ENCODE peak calls at places on chromosomes 7 and 10, in eight cellular contexts. L is C1 segment of cervical spinal cord, U is heart right ventricle, X is HT1080, K is GM12891, R is amniotic epithelial cell, D is stromal cell of bone marrow, I is H7. Z is an unnamed sample.

GRCh38 chr10:131750973-131751826 is 149.6 kb upstream of the PPP2R2D start:
- DNase-seq in L (no peak), D (no peak), R (no peak), U (no peak), I (peak), X (no peak), K (no peak), Z (no peak)

GRCh38 chr7:69047166-69047760 is 551.0 kb upstream of the AUTS2 start:
- DNase-seq in R (no peak), X (no peak), U (no peak), L (no peak), D (no peak), I (no peak), K (no peak), Z (no peak)

GRCh38 chr10:1372212-1372611 is 316.0 kb downstream of the WDR37 start:
- DNase-seq in U (no peak), X (no peak), R (no peak), L (no peak), D (no peak), I (peak), K (no peak), Z (no peak)

GRCh38 chr10:113097046-113097415 is 147.0 kb downstream of the TCF7L2 start:
- DNase-seq in L (no peak), D (no peak), K (no peak), X (no peak), I (no peak), R (no peak), U (no peak), Z (no peak)

GRCh38 chr10:6074489-6075301 is 12.5 kb upstream of the IL2RA start:
- DNase-seq in X (no peak), L (no peak), U (no peak), D (no peak), R (peak), I (no peak), K (no peak), Z (peak)

GRCh38 chr10:50275650-50276235 is 24.4 kb upstream of the ASAH2 start:
- DNase-seq in R (peak), D (no peak), L (no peak), K (peak), X (peak), I (peak), U (peak), Z (no peak)

GRCh38 chr10:124081547-124082140 is 11.8 kb downstream of the CHST15 start:
- DNase-seq in K (no peak), L (no peak), U (no peak), I (peak), X (no peak), R (no peak), D (no peak), Z (no peak)

GRCh38 chr10:83184641-83185040 is 954.7 kb upstream of the GHITM start:
- DNase-seq in R (peak), I (no peak), U (no peak), K (no peak), D (no peak), L (no peak), X (no peak), Z (no peak)

GRCh38 chr10:31707578-31708411 is 220.8 kb downstream of the ARHGAP12 start:
- DNase-seq in D (peak), R (peak), U (peak), L (no peak), K (peak), X (peak), I (no peak), Z (peak)

GRCh38 chr7:81688622-81689411 is 81.0 kb downstream of the HGF start:
- DNase-seq in X (no peak), I (no peak), R (no peak), D (no peak), K (no peak), L (no peak), U (no peak), Z (no peak)

GRCh38 chr10:103627893-103628292 is 134.4 kb downstream of the NEURL1 start:
- DNase-seq in K (no peak), R (no peak), U (no peak), D (no peak), I (no peak), L (no peak), X (no peak), Z (no peak)

GRCh38 chr7:14125998-14126397 is 136.5 kb upstream of the ETV1 start:
- DNase-seq in R (peak), I (peak), X (no peak), D (peak), U (no peak), L (no peak), K (no peak), Z (no peak)

GRCh38 chr10:127912607-127913367 is 5.9 kb downstream of the PTPRE start:
- DNase-seq in I (no peak), X (no peak), D (no peak), U (no peak), R (no peak), K (no peak), L (no peak), Z (no peak)

GRCh38 chr7:31122649-31123058 is 70.5 kb downstream of the ADCYAP1R1 start:
- DNase-seq in K (no peak), I (peak), U (peak), D (peak), R (peak), L (no peak), X (peak), Z (peak)

GRCh38 chr10:58064714-58065528 is 202.8 kb downstream of the IPMK start:
- DNase-seq in X (peak), R (peak), D (peak), I (peak), U (no peak), L (no peak), K (no peak), Z (peak)

GRCh38 chr7:136086712-136087111 is 109.6 kb upstream of the MTPN start:
- DNase-seq in X (peak), D (peak), R (peak), I (peak), K (no peak), U (no peak), L (peak), Z (peak)

GRCh38 chr7:446289-446935 is 73.2 kb downstream of the PDGFA start:
- DNase-seq in U (no peak), R (no peak), L (no peak), K (no peak), X (no peak), D (no peak), I (no peak), Z (no peak)

GRCh38 chr10:52682766-52683165 is 89.8 kb downstream of the MBL2 start:
- DNase-seq in D (no peak), U (no peak), R (no peak), K (no peak), L (no peak), X (no peak), I (no peak), Z (no peak)

GRCh38 chr10:70903262-70903921 is 15.0 kb upstream of the PCBD1 start:
- DNase-seq in K (peak), U (peak), D (no peak), R (peak), X (peak), L (no peak), I (peak), Z (no peak)

GRCh38 chr7:108063520-108063933 is 60.6 kb upstream of the LAMB1 start:
- DNase-seq in D (no peak), K (no peak), U (no peak), L (no peak), I (no peak), X (no peak), R (no peak), Z (no peak)

GRCh38 chr7:107971613-107972012 is 31.3 kb downstream of the LAMB1 start:
- DNase-seq in I (no peak), X (no peak), U (no peak), D (no peak), K (no peak), R (peak), L (no peak), Z (no peak)

GRCh38 chr10:118547282-118547681 is 48.2 kb downstream of the PRLHR start:
- DNase-seq in I (no peak), D (no peak), K (no peak), X (no peak), L (no peak), R (no peak), U (no peak), Z (no peak)

GRCh38 chr10:12774219-12774894 is 227.2 kb downstream of the CCDC3 start:
- DNase-seq in I (no peak), X (no peak), K (no peak), L (no peak), D (no peak), R (no peak), U (no peak), Z (no peak)

GRCh38 chr10:23702977-23703414 is 264.1 kb downstream of the OTUD1 start:
- DNase-seq in X (peak), D (peak), U (no peak), R (peak), K (peak), L (no peak), I (peak), Z (peak)

Z was measured in nucleus accumbens.